ENCODE peak calls at places on chromosomes 16 and 17, in six cellular contexts. D is activated naive CD8-positive, alpha-beta T cell treated with anti-CD3 and anti-CD28 coated beads for 36 hours; S is GOT3; E is stimulated activated CD4-positive, alpha-beta T cell treated with anti-CD3 and anti-CD28 coated beads, Interleukin-4, amount 100 ng/mL, for 24 hours; X is thoracic aorta; F is CD8-positive, alpha-beta T cell. V is an unnamed sample.

GRCh38 chr17:32123782-32124181 is 18.5 kb upstream of the RHOT1 start:
- DNase-seq in F (no peak), X (no peak), E (no peak), S (no peak), D (no peak), V (no peak)

GRCh38 chr16:12390644-12391043 is 413.0 kb downstream of the CPPED1 start:
- DNase-seq in F (no peak), D (no peak), S (no peak), E (no peak), X (no peak), V (no peak)

GRCh38 chr16:64892843-64893242 is 229.0 kb downstream of the CDH11 start:
- DNase-seq in D (no peak), X (no peak), E (no peak), S (no peak), F (no peak), V (no peak)

GRCh38 chr16:77805403-77805802 is 17.0 kb downstream of the VAT1L start:
- DNase-seq in S (no peak), D (no peak), X (no peak), F (no peak), E (no peak), V (no peak)

GRCh38 chr16:424623-425081 is 797 bp upstream of the RAB11FIP3 start:
- DNase-seq in S (no peak), D (peak), F (no peak), X (no peak), E (no peak), V (no peak)

GRCh38 chr16:54546481-54546880 is 259.9 kb upstream of the IRX3 start:
- DNase-seq in X (no peak), S (no peak), F (no peak), E (no peak), D (no peak), V (no peak)

GRCh38 chr17:6796887-6797490 is 21.0 kb downstream of the FBXO39 start:
- DNase-seq in E (no peak), S (no peak), D (no peak), F (no peak), X (no peak), V (no peak)

GRCh38 chr17:55763856-55764255 is 13.0 kb downstream of the PCTP start:
- DNase-seq in D (no peak), F (no peak), X (no peak), E (no peak), S (no peak), V (no peak)

GRCh38 chr16:6684076-6684673 is 648.5 kb upstream of the RBFOX1 start:
- DNase-seq in E (no peak), F (no peak), X (no peak), S (no peak), D (no peak), V (peak)

GRCh38 chr17:28404812-28405570 is 1.0 kb downstream of the SLC46A1 start:
- DNase-seq in E (no peak), X (no peak), F (no peak), D (no peak), S (no peak), V (no peak)

GRCh38 chr16:70720431-70721201 is 34.8 kb upstream of the MTSS2 start:
- DNase-seq in D (no peak), F (no peak), X (no peak), S (no peak), E (no peak), V (peak)

GRCh38 chr17:77376795-77377751 is 236.3 kb downstream of the SEC14L1 start:
- DNase-seq in D (no peak), E (no peak), S (no peak), X (no peak), F (no peak), V (no peak)

GRCh38 chr16:69190046-69190588 is 3.2 kb downstream of the SNTB2 start:
- DNase-seq in D (no peak), X (no peak), E (no peak), S (no peak), F (no peak), V (no peak)

GRCh38 chr16:12758031-12758669 is 45.5 kb downstream of the CPPED1 start:
- DNase-seq in F (no peak), E (no peak), D (no peak), S (no peak), X (no peak), V (no peak)

GRCh38 chr17:1905190-1905919 is 75.5 kb downstream of the RPA1 start:
- DNase-seq in S (no peak), E (no peak), D (no peak), X (no peak), F (no peak), V (no peak)

GRCh38 chr16:67055712-67056487 is 27.0 kb downstream of the CBFB start:
- DNase-seq in S (no peak), E (peak), X (no peak), D (no peak), F (no peak), V (peak)

GRCh38 chr17:49687878-49688491 is 10.1 kb upstream of the SPOP start:
- DNase-seq in S (no peak), D (peak), E (peak), F (no peak), X (no peak), V (peak)

GRCh38 chr17:73586153-73586906 is 57.9 kb downstream of the SDK2 start:
- DNase-seq in S (no peak), X (no peak), F (no peak), D (no peak), E (no peak), V (no peak)

GRCh38 chr16:88941933-88942909 is 34.8 kb downstream of the CBFA2T3 start:
- DNase-seq in S (no peak), E (peak), X (no peak), F (peak), D (peak), V (peak)

GRCh38 chr16:2026461-2027023 is at the start of gene NHERF2:
- DNase-seq in X (no peak), F (peak), S (no peak), E (no peak), D (no peak), V (no peak)

GRCh38 chr16:81405702-81406113 is 38.9 kb upstream of the CMIP start:
- DNase-seq in S (no peak), F (no peak), X (no peak), D (no peak), E (no peak), V (no peak)

GRCh38 chr17:72336026-72336803 is 215.4 kb downstream of the SOX9 start:
- DNase-seq in D (no peak), E (no peak), S (no peak), X (no peak), F (no peak), V (no peak)

GRCh38 chr16:10982430-10983174 is 38.2 kb downstream of the CLEC16A start:
- DNase-seq in S (no peak), X (no peak), E (no peak), D (no peak), F (no peak), V (no peak)

GRCh38 chr16:28264656-28265055 is 27.7 kb upstream of the SBK1 start:
- DNase-seq in D (no peak), F (no peak), E (no peak), S (no peak), X (no peak), V (no peak)

GRCh38 chr16:1145383-1146100 is 7.4 kb upstream of the CACNA1H start:
- DNase-seq in S (no peak), D (no peak), F (no peak), E (no peak), X (no peak), V (no peak)

GRCh38 chr17:42131971-42132370 is 9.4 kb downstream of the HSPB9 start:
- DNase-seq in S (no peak), E (no peak), F (no peak), X (no peak), D (no peak), V (no peak)

GRCh38 chr16:14455577-14455976 is 174.5 kb downstream of the PARN start:
- DNase-seq in X (no peak), E (no peak), D (no peak), S (no peak), F (no peak), V (no peak)

GRCh38 chr17:76630151-76630550 is 13.4 kb downstream of the ST6GALNAC1 start:
- DNase-seq in D (no peak), X (no peak), E (no peak), F (no peak), S (no peak), V (no peak)

GRCh38 chr16:89185062-89185751 is 13.7 kb downstream of the CDH15 start:
- DNase-seq in D (no peak), S (no peak), X (no peak), E (no peak), F (no peak), V (no peak)

GRCh38 chr16:84109598-84110325 is 7.0 kb downstream of the MBTPS1 start:
- DNase-seq in D (no peak), X (no peak), S (no peak), F (no peak), E (no peak), V (no peak)

GRCh38 chr16:2438121-2438520 is 8.9 kb downstream of the CCNF start:
- DNase-seq in F (no peak), D (no peak), E (no peak), X (no peak), S (no peak), V (no peak)